ENCODE peak calls at places on chromosome 6, in four cellular contexts. A, N, G and D are unnamed samples.

GRCh38 chr6:31729515-31729978 is 448 bp upstream of the DDAH2 start:
- DNase-seq in A (peak), N (peak), G (peak), D (peak)

GRCh38 chr6:169724554-169725269 is 412 bp upstream of the PHF10 start:
- DNase-seq in A (no peak), N (peak), G (peak), D (no peak)

GRCh38 chr6:30591008-30591407 is 19.8 kb downstream of the ABCF1 start:
- DNase-seq in A (no peak), N (no peak), G (no peak), D (peak)

GRCh38 chr6:21754891-21755290 is 161.3 kb downstream of the SOX4 start:
- DNase-seq in A (no peak), N (no peak), G (no peak), D (peak)

GRCh38 chr6:161844804-161845203 is 570.9 kb upstream of the AGPAT4 start:
- DNase-seq in A (no peak), N (no peak), G (no peak), D (no peak)

GRCh38 chr6:157905590-157906337 is 75.9 kb upstream of the SYNJ2 start:
- DNase-seq in A (no peak), N (no peak), G (no peak), D (peak)

GRCh38 chr6:40798069-40798770 is 211.1 kb upstream of the LRFN2 start:
- DNase-seq in A (no peak), N (no peak), G (no peak), D (no peak)

GRCh38 chr6:2818593-2818992 is 23.1 kb downstream of the SERPINB1 start:
- DNase-seq in A (no peak), N (peak), G (no peak), D (peak)

GRCh38 chr6:41692080-41692675 is 43.2 kb downstream of the TFEB start:
- DNase-seq in A (no peak), N (no peak), G (no peak), D (no peak)

GRCh38 chr6:50992704-50993625 is 174.3 kb downstream of the TFAP2B start:
- DNase-seq in A (no peak), N (no peak), G (no peak), D (no peak)

GRCh38 chr6:129029778-129030177 is 146.8 kb downstream of the LAMA2 start:
- DNase-seq in A (no peak), N (no peak), G (no peak), D (no peak)

GRCh38 chr6:36610576-36611336 is 16.6 kb downstream of the SRSF3 start:
- DNase-seq in A (no peak), N (no peak), G (no peak), D (no peak)

GRCh38 chr6:81613606-81614005 is 138.9 kb downstream of the TENT5A start:
- DNase-seq in A (no peak), N (no peak), G (no peak), D (peak)

GRCh38 chr6:22785036-22785435 is 215.7 kb downstream of the HDGFL1 start:
- DNase-seq in A (peak), N (peak), G (no peak), D (peak)

GRCh38 chr6:109284675-109285074 is 97.6 kb downstream of the CD164 start:
- DNase-seq in A (no peak), N (no peak), G (no peak), D (no peak)

GRCh38 chr6:5657684-5658429 is 348.9 kb downstream of the NRN1 start:
- DNase-seq in A (no peak), N (no peak), G (no peak), D (no peak)

GRCh38 chr6:20564269-20564668 is 30.0 kb downstream of the CDKAL1 start:
- DNase-seq in A (no peak), N (peak), G (no peak), D (peak)

GRCh38 chr6:13159295-13159694 is 169.0 kb downstream of the TBC1D7 start:
- DNase-seq in A (no peak), N (no peak), G (no peak), D (no peak)

GRCh38 chr6:97052152-97052787 is 127.7 kb downstream of the KLHL32 start:
- DNase-seq in A (no peak), N (no peak), G (no peak), D (no peak)

GRCh38 chr6:56359201-56359899 is 112.0 kb upstream of the COL21A1 start:
- DNase-seq in A (peak), N (peak), G (peak), D (peak)

GRCh38 chr6:79750806-79751205 is 119.7 kb downstream of the SH3BGRL2 start:
- DNase-seq in A (no peak), N (no peak), G (no peak), D (no peak)

GRCh38 chr6:43172127-43173007 is 1.3 kb downstream of the SRF start:
- DNase-seq in A (no peak), N (peak), G (peak), D (peak)

GRCh38 chr6:22072939-22073338 is 223.9 kb downstream of the PRL start:
- DNase-seq in A (no peak), N (no peak), G (no peak), D (no peak)

GRCh38 chr6:15527838-15528617 is 134.8 kb downstream of the DTNBP1 start:
- DNase-seq in A (no peak), N (no peak), G (no peak), D (no peak)

GRCh38 chr6:16731503-16732018 is 29.7 kb downstream of the ATXN1 start:
- DNase-seq in A (no peak), N (no peak), G (no peak), D (peak)

GRCh38 chr6:169189686-169190085 is 64.0 kb downstream of the THBS2 start:
- DNase-seq in A (no peak), N (no peak), G (no peak), D (no peak)

GRCh38 chr6:131728296-131728939 is 17.6 kb upstream of the CTAGE9 start:
- DNase-seq in A (no peak), N (no peak), G (no peak), D (no peak)